ENCODE peak calls at places on chromosomes 6 and 20, in five cellular contexts. One of them, this sample, is unnamed.

GRCh38 chr6:19669206-19669605 is 168.0 kb upstream of the ID4 start:
- DNase-seq in mesenchymal stem cell: no peak
- DNase-seq in H1: no peak
- DNase-seq in IMR-90: no peak
- DNase-seq in H9: no peak
- DNase-seq in this sample: no peak

GRCh38 chr20:63735859-63736718 is at the start of gene LIME1:
- DNase-seq in H9: peak; percentile 33
- DNase-seq in H1: no peak
- DNase-seq in IMR-90: no peak
- DNase-seq in mesenchymal stem cell: no peak
- DNase-seq in this sample: no peak

GRCh38 chr6:18488004-18488403 is 100.9 kb downstream of the RNF144B start:
- DNase-seq in mesenchymal stem cell: no peak
- DNase-seq in IMR-90: no peak
- DNase-seq in H1: no peak
- DNase-seq in H9: no peak
- DNase-seq in this sample: no peak

GRCh38 chr6:20978176-20978614 is 443.9 kb downstream of the CDKAL1 start:
- DNase-seq in H1: no peak
- DNase-seq in mesenchymal stem cell: no peak
- DNase-seq in IMR-90: peak; percentile 91
- DNase-seq in H9: no peak
- DNase-seq in this sample: no peak

GRCh38 chr20:60168963-60169362 is 210.7 kb downstream of the CDH26 start:
- DNase-seq in H9: no peak
- DNase-seq in mesenchymal stem cell: no peak
- DNase-seq in H1: no peak
- DNase-seq in IMR-90: no peak
- DNase-seq in this sample: no peak

GRCh38 chr20:62590301-62591121 is 51.8 kb upstream of the SLCO4A1 start:
- DNase-seq in IMR-90: peak; percentile 51
- DNase-seq in mesenchymal stem cell: no peak
- DNase-seq in H9: no peak
- DNase-seq in H1: no peak
- DNase-seq in this sample: no peak

GRCh38 chr6:126721581-126722145 is 381.7 kb downstream of the CENPW start:
- DNase-seq in IMR-90: peak; percentile 95
- DNase-seq in mesenchymal stem cell: peak; percentile 44
- DNase-seq in H1: no peak
- DNase-seq in H9: no peak
- DNase-seq in this sample: no peak

GRCh38 chr6:51855310-51856082 is 231.9 kb downstream of the PKHD1 start:
- DNase-seq in mesenchymal stem cell: peak; percentile 29
- DNase-seq in H9: peak; percentile 57
- DNase-seq in IMR-90: peak; percentile 67
- DNase-seq in H1: peak; percentile 44
- DNase-seq in this sample: peak; percentile 67

GRCh38 chr6:24718449-24719124 is 367 bp downstream of the C6orf62 start:
- DNase-seq in mesenchymal stem cell: no peak
- DNase-seq in IMR-90: no peak
- DNase-seq in H9: no peak
- DNase-seq in H1: no peak
- DNase-seq in this sample: no peak

GRCh38 chr6:10633216-10633615 is 61.2 kb downstream of the C6orf52 start:
- DNase-seq in H9: no peak
- DNase-seq in mesenchymal stem cell: peak; percentile 59
- DNase-seq in H1: no peak
- DNase-seq in IMR-90: peak; percentile 75
- DNase-seq in this sample: no peak

GRCh38 chr6:13425971-13426931 is 61.1 kb downstream of the GFOD1 start:
- DNase-seq in H9: no peak
- DNase-seq in H1: no peak
- DNase-seq in mesenchymal stem cell: no peak
- DNase-seq in IMR-90: peak; percentile 77
- DNase-seq in this sample: no peak

GRCh38 chr20:49349078-49349477 is 71.2 kb upstream of the ZNFX1 start:
- DNase-seq in H9: no peak
- DNase-seq in IMR-90: no peak
- DNase-seq in mesenchymal stem cell: no peak
- DNase-seq in H1: no peak
- DNase-seq in this sample: no peak

GRCh38 chr20:44728835-44729342 is 13.7 kb downstream of the CCN5 start:
- DNase-seq in H9: peak; percentile 71
- DNase-seq in IMR-90: peak; percentile 68
- DNase-seq in mesenchymal stem cell: peak; percentile 61
- DNase-seq in H1: no peak
- DNase-seq in this sample: no peak

GRCh38 chr6:31578461-31579118 is 3.2 kb downstream of the TNF start:
- DNase-seq in IMR-90: no peak
- DNase-seq in H9: peak; percentile 83
- DNase-seq in mesenchymal stem cell: peak; percentile 38
- DNase-seq in H1: peak; percentile 61
- DNase-seq in this sample: no peak

GRCh38 chr20:50224052-50224451 is 33.4 kb downstream of the CEBPB start:
- DNase-seq in H1: no peak
- DNase-seq in IMR-90: no peak
- DNase-seq in mesenchymal stem cell: no peak
- DNase-seq in H9: no peak
- DNase-seq in this sample: no peak

GRCh38 chr20:32820698-32821378 is 1.1 kb downstream of the MAPRE1 start:
- DNase-seq in H9: no peak
- DNase-seq in mesenchymal stem cell: no peak
- DNase-seq in H1: no peak
- DNase-seq in IMR-90: no peak
- DNase-seq in this sample: no peak

GRCh38 chr6:17813561-17813960 is 106.8 kb upstream of the NUP153 start:
- DNase-seq in H1: no peak
- DNase-seq in mesenchymal stem cell: no peak
- DNase-seq in H9: no peak
- DNase-seq in IMR-90: no peak
- DNase-seq in this sample: no peak

GRCh38 chr20:7362601-7363000 is 577.7 kb downstream of the HAO1 start:
- DNase-seq in H1: no peak
- DNase-seq in IMR-90: no peak
- DNase-seq in H9: no peak
- DNase-seq in mesenchymal stem cell: no peak
- DNase-seq in this sample: no peak

GRCh38 chr20:53623454-53624206 is 30.0 kb upstream of the ZNF217 start:
- DNase-seq in IMR-90: peak; percentile 77
- DNase-seq in H9: peak; percentile 64
- DNase-seq in H1: peak; percentile 29
- DNase-seq in mesenchymal stem cell: peak; percentile 84
- DNase-seq in this sample: peak; percentile 26

GRCh38 chr20:57629976-57630525 is 9.8 kb upstream of the ZBP1 start:
- DNase-seq in IMR-90: no peak
- DNase-seq in H9: no peak
- DNase-seq in mesenchymal stem cell: no peak
- DNase-seq in H1: no peak
- DNase-seq in this sample: no peak

GRCh38 chr6:29792123-29793035 is 35.2 kb upstream of the HLA-G start:
- DNase-seq in H9: peak; percentile 79
- DNase-seq in H1: no peak
- DNase-seq in IMR-90: no peak
- DNase-seq in mesenchymal stem cell: no peak
- DNase-seq in this sample: peak; percentile 9

GRCh38 chr20:32458837-32459220 is 100.7 kb downstream of the ASXL1 start:
- DNase-seq in IMR-90: no peak
- DNase-seq in mesenchymal stem cell: no peak
- DNase-seq in H9: no peak
- DNase-seq in H1: no peak
- DNase-seq in this sample: no peak

GRCh38 chr6:111013144-111013905 is 31.5 kb downstream of the RPF2 start:
- DNase-seq in mesenchymal stem cell: no peak
- DNase-seq in H9: no peak
- DNase-seq in IMR-90: peak; percentile 4
- DNase-seq in H1: no peak
- DNase-seq in this sample: no peak

GRCh38 chr6:31270788-31271640 is 878 bp downstream of the HLA-C start:
- DNase-seq in H1: no peak
- DNase-seq in H9: peak; percentile 78
- DNase-seq in mesenchymal stem cell: peak; percentile 77
- DNase-seq in IMR-90: peak; percentile 47
- DNase-seq in this sample: peak; percentile 24

GRCh38 chr20:30168025-30168799 is 1089.3 kb upstream of the DEFB115 start:
- DNase-seq in mesenchymal stem cell: no peak
- DNase-seq in H1: no peak
- DNase-seq in IMR-90: no peak
- DNase-seq in H9: no peak
- DNase-seq in this sample: no peak

GRCh38 chr6:145722190-145722589 is 13.1 kb downstream of the EPM2A start:
- DNase-seq in IMR-90: no peak
- DNase-seq in mesenchymal stem cell: no peak
- DNase-seq in H9: no peak
- DNase-seq in H1: no peak
- DNase-seq in this sample: no peak

GRCh38 chr6:26379236-26380139 is 3.4 kb upstream of the BTN2A2 start:
- DNase-seq in IMR-90: no peak
- DNase-seq in H1: no peak
- DNase-seq in mesenchymal stem cell: no peak
- DNase-seq in H9: no peak
- DNase-seq in this sample: no peak

GRCh38 chr6:13044390-13044789 is 283.9 kb downstream of the TBC1D7 start:
- DNase-seq in mesenchymal stem cell: peak; percentile 4
- DNase-seq in H1: peak; percentile 5
- DNase-seq in IMR-90: no peak
- DNase-seq in H9: peak; percentile 61
- DNase-seq in this sample: no peak

GRCh38 chr6:82057846-82058554 is 189.5 kb downstream of the IBTK start:
- DNase-seq in mesenchymal stem cell: no peak
- DNase-seq in H9: no peak
- DNase-seq in IMR-90: peak; percentile 57
- DNase-seq in H1: no peak
- DNase-seq in this sample: no peak

GRCh38 chr6:87756858-87757257 is 54.8 kb upstream of the AKIRIN2 start:
- DNase-seq in H9: no peak
- DNase-seq in mesenchymal stem cell: peak; percentile 46
- DNase-seq in H1: no peak
- DNase-seq in IMR-90: peak; percentile 83
- DNase-seq in this sample: no peak

GRCh38 chr20:17490501-17490900 is 40.7 kb downstream of the BFSP1 start:
- DNase-seq in H1: no peak
- DNase-seq in mesenchymal stem cell: no peak
- DNase-seq in H9: no peak
- DNase-seq in IMR-90: no peak
- DNase-seq in this sample: no peak

GRCh38 chr6:6752129-6752528 is 163.6 kb downstream of the LY86 start:
- DNase-seq in IMR-90: peak; percentile 41
- DNase-seq in H1: no peak
- DNase-seq in mesenchymal stem cell: no peak
- DNase-seq in H9: no peak
- DNase-seq in this sample: no peak

GRCh38 chr20:50794181-50794845 is 548 bp upstream of the BCAS4 start:
- DNase-seq in H1: no peak
- DNase-seq in H9: no peak
- DNase-seq in IMR-90: no peak
- DNase-seq in mesenchymal stem cell: no peak
- DNase-seq in this sample: no peak

DNA sequence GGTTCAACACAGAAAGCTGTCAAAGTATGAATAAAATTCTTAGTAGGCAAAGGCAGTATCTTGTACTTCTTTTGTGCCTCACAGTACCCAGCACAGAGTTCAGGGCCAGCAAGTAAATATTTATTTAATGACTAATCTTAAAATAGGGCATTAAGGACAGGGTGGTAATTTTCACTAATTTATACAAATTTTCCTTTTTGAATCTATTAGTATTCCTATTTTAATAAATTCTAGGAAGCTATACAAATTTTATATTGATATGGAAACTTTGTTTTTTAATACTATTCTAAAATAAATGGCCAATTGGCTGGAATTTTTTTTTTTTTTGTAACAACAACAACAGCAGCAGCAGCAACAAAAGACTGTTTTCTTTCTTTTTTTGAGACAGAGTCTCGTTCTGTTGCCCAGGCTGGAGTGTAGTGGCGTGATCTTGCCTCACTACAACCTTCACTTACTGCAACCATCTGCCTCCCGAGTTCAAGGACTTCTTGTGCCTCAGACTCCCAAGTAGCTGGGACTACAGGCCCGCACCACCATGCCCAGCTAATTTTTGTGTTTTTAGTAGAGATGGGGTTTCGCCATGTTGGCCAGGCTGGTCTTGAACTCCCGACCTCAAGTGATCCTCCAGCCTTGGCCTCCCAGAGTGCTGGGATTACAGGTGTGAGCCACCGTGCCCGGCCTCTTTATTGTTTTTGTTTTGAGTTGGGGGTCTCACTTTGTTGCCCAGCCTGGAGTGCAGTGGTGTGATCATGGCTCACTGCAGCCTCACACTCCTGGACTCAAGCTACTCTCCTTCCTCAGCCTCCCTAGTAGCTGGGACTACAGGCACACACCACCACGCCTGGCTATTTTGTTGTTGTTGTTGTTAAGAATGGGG is 85.2 kb downstream of the FKBP5 start:
- DNase-seq in IMR-90: no peak
- DNase-seq in H9: no peak
- DNase-seq in H1: no peak
- DNase-seq in mesenchymal stem cell: no peak
- DNase-seq in this sample: no peak
- H2BK15ac ChIP-seq in IMR-90: peak overlapping the region; percentile 37
- H2BK15ac ChIP-seq in H9: no peak overlapping the region
- H2BK15ac ChIP-seq in H1: no peak overlapping the region
- H2BK15ac ChIP-seq in mesenchymal stem cell: no peak overlapping the region
- H2BK15ac ChIP-seq in this sample: no peak overlapping the region

GRCh38 chr6:144343736-144344428 is 58.7 kb downstream of the UTRN start:
- DNase-seq in H9: no peak
- DNase-seq in H1: no peak
- DNase-seq in IMR-90: no peak
- DNase-seq in mesenchymal stem cell: no peak
- DNase-seq in this sample: no peak
- H2AFZ ChIP-seq in H9: no peak overlapping the region
- H2AFZ ChIP-seq in H1: no peak overlapping the region
- H2AFZ ChIP-seq in IMR-90: peak overlapping the region; percentile 49
- H2AFZ ChIP-seq in mesenchymal stem cell: peak overlapping the region; percentile 1
- H2AFZ ChIP-seq in this sample: no peak overlapping the region

GRCh38 chr6:114287461-114287860 is 55.4 kb downstream of the HS3ST5 start:
- DNase-seq in H9: no peak
- DNase-seq in IMR-90: no peak
- DNase-seq in mesenchymal stem cell: no peak
- DNase-seq in H1: no peak
- DNase-seq in this sample: no peak
- H2BK15ac ChIP-seq in H9: no peak overlapping the region
- H2BK15ac ChIP-seq in IMR-90: no peak overlapping the region
- H2BK15ac ChIP-seq in mesenchymal stem cell: no peak overlapping the region
- H2BK15ac ChIP-seq in H1: no peak overlapping the region
- H2BK15ac ChIP-seq in this sample: no peak overlapping the region

GRCh38 chr20:47382746-47383145 is 26.2 kb upstream of the ZMYND8 start:
- DNase-seq in H1: no peak
- DNase-seq in H9: no peak
- DNase-seq in mesenchymal stem cell: no peak
- DNase-seq in IMR-90: no peak
- DNase-seq in this sample: no peak
- H2AFZ ChIP-seq in H1: no peak overlapping the region
- H2AFZ ChIP-seq in H9: no peak overlapping the region
- H2AFZ ChIP-seq in mesenchymal stem cell: no peak overlapping the region
- H2AFZ ChIP-seq in IMR-90: peak overlapping the region; percentile 71
- H2AFZ ChIP-seq in this sample: peak overlapping the region; percentile 31